ENCODE peak calls at places on chromosomes 11 and 22, in six cellular contexts. J, I, F, Q, V and K are unnamed samples.

GRCh38 chr11:36056160-36056751 is 112.4 kb downstream of the LDLRAD3 start:
- DNase-seq in Q (no peak), V (no peak), J (no peak), F (peak), I (peak), K (no peak)

GRCh38 chr22:41526802-41527799 is 17.2 kb downstream of the POLR3H start:
- DNase-seq in F (peak), Q (no peak), V (peak), I (peak), J (no peak), K (no peak)

GRCh38 chr11:10456519-10456918 is 1.5 kb downstream of the AMPD3 start:
- DNase-seq in V (no peak), F (no peak), Q (no peak), I (peak), J (no peak), K (no peak)

GRCh38 chr22:38724926-38725571 is 19.3 kb downstream of the GTPBP1 start:
- DNase-seq in F (peak), J (no peak), I (no peak), Q (no peak), V (no peak), K (no peak)

GRCh38 chr11:132358573-132358953 is 988.1 kb downstream of the NTM start:
- DNase-seq in J (no peak), I (no peak), Q (no peak), V (no peak), F (no peak), K (no peak)

GRCh38 chr11:87778341-87778740 is 396.9 kb downstream of the RAB38 start:
- DNase-seq in J (no peak), V (no peak), I (no peak), Q (no peak), F (no peak), K (no peak)

GRCh38 chr11:1497600-1497999 is 11.0 kb upstream of the MOB2 start:
- DNase-seq in J (no peak), V (no peak), F (no peak), Q (no peak), I (no peak), K (no peak)

GRCh38 chr11:84924290-84924689 is 702.9 kb downstream of the DLG2 start:
- DNase-seq in F (peak), I (no peak), Q (no peak), V (no peak), J (no peak), K (no peak)

GRCh38 chr22:21726650-21727049 is 8.9 kb downstream of the YPEL1 start:
- DNase-seq in Q (no peak), V (no peak), F (peak), J (no peak), I (peak), K (no peak)

GRCh38 chr11:8086001-8086479 is 5.0 kb downstream of the TUB start:
- DNase-seq in Q (no peak), J (no peak), V (no peak), I (no peak), F (no peak), K (no peak)

GRCh38 chr11:73972187-73972586 is 10.5 kb downstream of the UCP2 start:
- DNase-seq in Q (no peak), F (no peak), V (no peak), J (no peak), I (no peak), K (no peak)

GRCh38 chr22:50271519-50271970 is 1.4 kb upstream of the MAPK11 start:
- DNase-seq in F (peak), I (peak), Q (no peak), V (peak), J (no peak), K (no peak)

GRCh38 chr11:88250566-88251080 is 75.4 kb upstream of the RAB38 start:
- DNase-seq in I (no peak), V (no peak), J (no peak), F (no peak), Q (no peak), K (no peak)

GRCh38 chr11:12094872-12095800 is 15.3 kb upstream of the MICAL2 start:
- DNase-seq in J (no peak), Q (no peak), I (no peak), F (peak), V (no peak), K (no peak)

GRCh38 chr22:41555325-41555724 is 5.5 kb upstream of the CSDC2 start:
- DNase-seq in Q (no peak), I (no peak), V (no peak), F (peak), J (no peak), K (no peak)

GRCh38 chr11:34794696-34795095 is 121.5 kb downstream of the APIP start:
- DNase-seq in Q (no peak), J (no peak), V (no peak), F (no peak), I (no peak), K (no peak)

GRCh38 chr11:103608566-103608965 is 427.9 kb upstream of the DDI1 start:
- DNase-seq in I (no peak), F (no peak), J (no peak), V (no peak), Q (no peak), K (no peak)

GRCh38 chr22:47322854-47323253 is 560.4 kb downstream of the TBC1D22A start:
- DNase-seq in J (no peak), Q (no peak), F (no peak), I (no peak), V (no peak), K (no peak)

GRCh38 chr22:26546282-26546681 is 34.0 kb upstream of the TFIP11 start:
- DNase-seq in I (no peak), J (no peak), Q (no peak), V (no peak), F (no peak), K (no peak)

GRCh38 chr11:123741159-123741951 is at the start of gene ZNF202:
- DNase-seq in V (peak), J (peak), Q (peak), F (peak), I (peak), K (peak)
- TF ChIP-seq CTCF in V (peak), J (peak), Q (peak), F (no peak), I (peak), K (peak)

GRCh38 chr22:30325065-30325720 is 1.5 kb downstream of the TBC1D10A start:
- DNase-seq in F (peak), I (no peak), Q (peak), V (no peak), J (no peak), K (no peak)

GRCh38 chr22:30328466-30329049 is 1.8 kb upstream of the TBC1D10A start:
- DNase-seq in V (no peak), J (no peak), F (peak), Q (no peak), I (no peak), K (no peak)

GRCh38 chr22:30325724-30326703 is 727 bp downstream of the TBC1D10A start:
- DNase-seq in V (no peak), I (peak), J (no peak), Q (no peak), F (peak), K (no peak)

GRCh38 chr22:30326704-30327362 is at the start of gene TBC1D10A:
- DNase-seq in I (peak), J (no peak), V (peak), F (peak), Q (peak), K (peak)

GRCh38 chr22:30327864-30328345 is 1.2 kb upstream of the TBC1D10A start:
- DNase-seq in I (peak), F (no peak), Q (no peak), V (no peak), J (no peak), K (no peak)
- TF ChIP-seq CTCF in I (peak), F (no peak), Q (no peak), V (no peak), J (no peak), K (peak)

DNA sequence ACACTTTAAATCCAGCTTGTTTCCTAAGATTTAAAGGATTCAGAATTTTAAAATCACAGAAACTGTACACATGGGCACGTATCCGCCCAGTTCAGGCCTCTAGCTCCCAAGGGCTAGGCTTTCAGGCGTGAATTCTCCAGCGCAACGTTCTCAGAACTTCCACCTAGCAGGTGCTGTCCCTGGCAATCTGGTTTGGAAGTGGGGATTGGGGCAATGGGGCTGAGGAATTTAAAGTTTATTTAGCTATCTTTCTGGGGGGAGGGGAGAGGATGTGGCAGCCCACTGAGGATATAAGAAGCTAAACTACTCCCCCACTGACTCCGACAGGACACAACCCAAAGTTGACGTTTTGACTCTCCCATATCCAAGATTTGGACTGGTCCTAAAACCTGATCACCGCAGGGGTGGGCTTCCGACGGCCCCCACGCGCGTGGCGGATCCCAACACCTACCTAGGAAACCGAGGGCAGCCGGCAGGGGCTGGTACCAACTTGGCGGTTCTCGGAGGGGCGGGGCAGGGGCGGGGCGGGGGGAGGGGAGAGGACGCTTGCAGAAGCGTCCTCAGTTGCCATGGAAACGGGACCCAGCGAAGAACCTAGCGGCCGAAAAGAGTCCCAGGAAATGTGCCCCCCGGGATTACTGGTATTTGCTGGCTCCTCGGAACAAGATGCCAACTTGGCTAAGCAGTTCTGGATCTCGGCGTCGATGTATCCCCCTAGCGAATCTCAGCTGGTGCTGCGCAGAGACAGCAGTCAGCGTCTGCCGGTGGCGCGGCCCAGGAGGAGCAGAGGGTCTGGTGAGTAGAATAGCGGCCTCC is at the start of gene HOATZ:
- DNase-seq in J (no peak), Q (no peak), V (no peak), I (peak), F (peak), K (peak)
- TF ChIP-seq CTCF in J (peak), Q (no peak), V (no peak), I (peak), F (peak), K (peak)

GRCh38 chr11:116773203-116774112 is 671 bp upstream of the BUD13 start:
- DNase-seq in F (no peak), V (no peak), Q (no peak), I (no peak), J (no peak), K (no peak)

GRCh38 chr11:116774661-116775060 is 1.9 kb upstream of the BUD13 start:
- DNase-seq in J (no peak), Q (no peak), V (no peak), F (no peak), I (no peak), K (no peak)

GRCh38 chr11:116775975-116776374 is 3.2 kb upstream of the BUD13 start:
- DNase-seq in F (no peak), Q (no peak), I (no peak), J (no peak), V (no peak), K (no peak)

GRCh38 chr11:116771935-116772334 is 852 bp downstream of the BUD13 start:
- DNase-seq in V (no peak), F (no peak), Q (no peak), J (no peak), I (no peak), K (no peak)

GRCh38 chr11:116772443-116773202 is at the start of gene BUD13:
- DNase-seq in I (peak), V (peak), Q (peak), J (no peak), F (peak), K (peak)
- TF ChIP-seq CTCF in I (no peak), V (no peak), Q (no peak), J (no peak), F (no peak), K (no peak)

GRCh38 chr11:3225826-3226750 is 6.1 kb downstream of the MRGPRE start:
- DNase-seq in I (no peak), Q (no peak), J (no peak), F (no peak), V (no peak), K (no peak)
- TF ChIP-seq CTCF in I (no peak), Q (no peak), J (no peak), F (no peak), V (no peak), K (no peak)

GRCh38 chr11:29343465-29344333 is 673.1 kb downstream of the KCNA4 start:
- DNase-seq in J (no peak), I (peak), V (peak), F (peak), Q (no peak), K (peak)
- TF ChIP-seq CTCF in J (peak), I (peak), V (peak), F (peak), Q (peak), K (peak)

GRCh38 chr11:70048279-70049024 is 29.7 kb upstream of the ANO1 start:
- DNase-seq in F (peak), Q (no peak), J (no peak), V (no peak), I (peak), K (peak)
- TF ChIP-seq CTCF in F (peak), Q (peak), J (no peak), V (peak), I (peak), K (peak)

DNA sequence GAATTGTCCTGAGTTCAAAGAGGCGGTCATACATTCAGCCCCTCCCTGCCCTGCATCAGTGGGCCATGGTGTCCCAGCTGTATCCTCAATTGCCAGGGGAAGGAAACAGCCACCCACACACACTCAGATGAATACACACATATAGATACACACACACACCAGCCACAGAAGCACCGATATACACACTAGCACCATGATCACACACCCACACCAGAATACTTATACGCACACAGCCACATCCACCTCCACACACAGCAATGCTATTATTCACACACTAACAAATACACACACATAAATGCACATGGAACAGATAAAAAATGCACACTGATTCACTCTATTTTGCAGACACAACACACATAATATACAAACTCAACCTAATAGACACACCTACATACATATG is 1.4 kb downstream of the PDE2A start:
- DNase-seq in V (no peak), I (no peak), J (no peak), Q (no peak), F (no peak), K (no peak)
- TF ChIP-seq CTCF in V (no peak), I (no peak), J (no peak), Q (no peak), F (no peak), K (no peak)